ENCODE peak calls at places on chromosomes 2 and 18, in eight cellular contexts. B is Peyer's patch, K is body of pancreas, A is cardiac fibroblast, S is Panc1, E is coronary artery, J is AG04450, Q is left ventricle myocardium inferior. Y is an unnamed sample.

GRCh38 chr2:25951071-25951547 is 31.2 kb downstream of the KIF3C start:
- DNase-seq in B (peak; percentile 85), S (peak; percentile 65), A (peak; percentile 87), K (peak; percentile 89), E (no peak), J (peak; percentile 58), Q (peak; percentile 71), Y (peak; percentile 88)

GRCh38 chr2:29920130-29920577 is 1.2 kb downstream of the ALK start:
- DNase-seq in B (no peak), J (no peak), A (peak; percentile 28), S (no peak), K (peak; percentile 51), E (no peak), Q (peak; percentile 48), Y (peak; percentile 51)

GRCh38 chr2:54483426-54483825 is 27.3 kb downstream of the SPTBN1 start:
- DNase-seq in E (no peak), J (no peak), K (no peak), Q (no peak), B (no peak), S (no peak), A (no peak), Y (no peak)

GRCh38 chr2:190507135-190507534 is 27.4 kb downstream of the NEMP2 start:
- DNase-seq in A (no peak), E (no peak), B (no peak), K (no peak), J (no peak), Q (no peak), S (no peak), Y (peak; percentile 57)

GRCh38 chr2:182858671-182859070 is 7.8 kb downstream of the FRZB start:
- DNase-seq in Q (no peak), K (no peak), J (no peak), S (no peak), B (no peak), A (no peak), E (no peak), Y (no peak)

GRCh38 chr2:69138793-69139510 is 126.0 kb downstream of the ANTXR1 start:
- DNase-seq in Q (no peak), B (no peak), A (peak; percentile 83), J (peak; percentile 32), S (peak; percentile 69), E (no peak), K (peak; percentile 4), Y (peak; percentile 55)

GRCh38 chr2:96330407-96330806 is 5.2 kb upstream of the NCAPH start:
- DNase-seq in K (no peak), E (no peak), Q (no peak), S (no peak), B (no peak), J (peak; percentile 55), A (peak; percentile 86), Y (no peak)

GRCh38 chr18:57004366-57005121 is 142.3 kb upstream of the BOD1L2 start:
- DNase-seq in Q (no peak), B (no peak), A (peak; percentile 56), K (no peak), E (no peak), J (peak; percentile 3), S (peak; percentile 2), Y (no peak)

GRCh38 chr2:120708944-120709607 is 26.6 kb upstream of the GLI2 start:
- DNase-seq in S (no peak), Q (no peak), J (no peak), B (no peak), A (no peak), K (no peak), E (no peak), Y (no peak)

GRCh38 chr2:77721593-77721992 is 199.4 kb upstream of the LRRTM4 start:
- DNase-seq in S (no peak), B (no peak), K (no peak), Q (no peak), E (no peak), J (no peak), A (no peak), Y (no peak)

GRCh38 chr18:9201224-9201623 is 64.6 kb downstream of the ANKRD12 start:
- DNase-seq in E (no peak), J (no peak), B (no peak), S (no peak), Q (no peak), K (no peak), A (no peak), Y (no peak)

GRCh38 chr2:207863345-207863744 is 93.6 kb upstream of the FZD5 start:
- DNase-seq in E (no peak), B (no peak), Q (no peak), A (no peak), S (no peak), K (no peak), J (no peak), Y (no peak)

GRCh38 chr2:196480653-196481322 is 158.7 kb upstream of the CCDC150 start:
- DNase-seq in Q (no peak), E (no peak), A (no peak), B (no peak), K (no peak), S (no peak), J (no peak), Y (no peak)

GRCh38 chr2:69744456-69744855 is 2.5 kb downstream of the ANXA4 start:
- DNase-seq in B (no peak), A (no peak), J (no peak), K (no peak), E (no peak), Q (no peak), S (no peak), Y (no peak)

GRCh38 chr2:189580267-189580661 is 322 bp downstream of the SLC40A1 start:
- DNase-seq in E (no peak), Q (peak; percentile 31), S (no peak), A (no peak), J (no peak), K (peak; percentile 28), B (peak; percentile 56), Y (peak; percentile 50)

GRCh38 chr2:43074592-43075053 is 151.8 kb downstream of the ZFP36L2 start:
- DNase-seq in Q (no peak), E (no peak), S (no peak), K (no peak), B (peak; percentile 32), J (no peak), A (no peak), Y (no peak)

GRCh38 chr2:225041210-225041870 is 928 bp downstream of the DOCK10 start:
- DNase-seq in J (no peak), B (peak; percentile 72), K (peak; percentile 23), A (peak; percentile 57), Q (no peak), E (no peak), S (no peak), Y (peak; percentile 64)

GRCh38 chr18:37964885-37965571 is 399.4 kb upstream of the CELF4 start:
- DNase-seq in J (no peak), K (no peak), A (no peak), Q (no peak), B (no peak), E (no peak), S (no peak), Y (no peak)

GRCh38 chr2:230418341-230419016 is 2.5 kb downstream of the SP100 start:
- DNase-seq in E (no peak), J (no peak), Q (no peak), B (peak; percentile 60), K (peak; percentile 41), S (no peak), A (peak; percentile 51), Y (no peak)
- H3K4me3 ChIP-seq in E (peak overlapping the region; percentile 85), J (peak overlapping the region; percentile 81), Q (peak overlapping the region; percentile 68), B (peak overlapping the region; percentile 56), K (no peak overlapping the region), S (peak overlapping the region; percentile 53), A (peak overlapping the region; percentile 20), Y (no peak overlapping the region)

DNA sequence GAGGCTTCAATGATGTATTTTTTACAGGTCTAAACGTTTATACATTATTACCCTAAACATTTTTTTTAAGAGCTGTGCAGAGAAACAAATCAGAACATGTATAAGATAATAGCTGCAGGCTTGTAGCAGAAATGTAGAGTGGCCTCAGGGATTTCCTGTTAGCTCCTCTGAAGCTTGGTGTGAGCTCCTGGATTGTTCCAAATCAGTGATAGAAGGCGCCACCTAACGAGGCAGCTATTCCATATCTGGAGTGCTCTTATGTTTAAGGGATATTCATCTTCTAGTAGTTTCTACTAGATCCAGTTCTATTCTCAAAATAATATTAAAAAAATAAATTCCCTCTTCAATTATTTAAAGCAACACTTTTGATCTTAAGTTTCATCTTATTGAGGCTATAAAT is 93.1 kb downstream of the LRP1B start:
- DNase-seq in A (no peak), Q (no peak), K (no peak), S (no peak), B (no peak), J (no peak), E (no peak), Y (no peak)
- TF ChIP-seq CTCF in A (no peak), Q (no peak), K (no peak), S (peak; percentile 12), B (no peak), J (no peak), E (no peak), Y (no peak)

DNA sequence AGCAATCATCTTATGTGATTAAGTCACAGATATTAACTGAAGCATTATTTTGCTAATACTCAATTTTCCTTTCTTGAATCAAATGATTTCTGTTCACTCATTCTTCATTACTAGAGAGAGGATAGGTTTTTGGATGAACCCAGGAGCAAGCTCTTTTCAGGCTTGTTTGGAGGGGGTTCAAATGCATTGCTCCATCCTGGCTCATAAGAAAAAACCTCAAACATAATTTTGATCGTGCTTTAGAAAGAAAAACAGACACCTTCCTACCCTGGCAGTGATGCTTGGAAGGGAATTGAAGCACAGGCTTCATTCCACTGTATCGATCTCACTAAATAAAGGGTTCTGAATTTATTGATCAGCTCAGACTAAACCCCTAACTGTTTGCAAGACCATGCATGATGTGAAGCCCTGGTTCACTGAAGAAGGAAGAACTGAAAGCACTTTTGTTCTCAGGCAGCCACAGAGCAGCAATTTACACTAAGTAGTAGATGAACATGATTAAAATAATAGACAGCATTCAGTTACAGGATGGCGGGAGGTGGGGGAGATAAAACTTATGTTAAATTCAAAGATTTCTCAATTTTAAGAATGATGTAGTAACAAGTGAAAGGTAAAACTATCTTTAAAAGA is 53.4 kb downstream of the CDH2 start:
- DNase-seq in B (no peak), K (no peak), Q (no peak), E (no peak), J (no peak), A (peak; percentile 38), S (no peak), Y (no peak)
- H3K4me3 ChIP-seq in B (no peak overlapping the region), K (no peak overlapping the region), Q (peak overlapping the region; percentile 4), E (no peak overlapping the region), J (no peak overlapping the region), A (no peak overlapping the region), S (no peak overlapping the region), Y (no peak overlapping the region)

GRCh38 chr18:10365901-10366300 is 88.5 kb upstream of the APCDD1 start:
- DNase-seq in A (no peak), Q (no peak), E (no peak), S (no peak), B (no peak), J (no peak), K (no peak), Y (no peak)

GRCh38 chr18:10365021-10365420 is 89.4 kb upstream of the APCDD1 start:
- DNase-seq in A (no peak), E (no peak), S (no peak), B (no peak), J (no peak), K (no peak), Q (no peak), Y (no peak)

DNA sequence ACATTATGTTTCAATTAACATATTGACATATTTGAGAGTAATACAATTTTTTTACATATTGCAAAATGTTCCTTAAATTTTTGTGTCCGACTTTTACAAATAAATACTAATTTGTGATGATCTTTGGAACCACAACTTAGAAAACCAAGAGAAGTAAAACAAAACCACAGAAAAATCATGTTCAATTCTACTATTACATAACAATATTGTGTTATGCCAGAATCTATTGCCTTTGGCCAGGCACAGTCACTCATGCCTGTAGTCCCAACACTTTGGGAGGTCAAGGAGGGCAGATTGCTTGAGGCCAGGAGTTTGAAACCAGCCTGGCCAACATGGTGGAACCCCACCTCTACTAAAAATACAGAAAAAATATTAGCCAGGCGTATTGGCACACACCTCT is 92.8 kb upstream of the APCDD1 start:
- DNase-seq in Q (no peak), J (no peak), B (no peak), E (no peak), S (no peak), A (no peak), K (no peak), Y (no peak)
- TF ChIP-seq CTCF in Q (no peak), J (no peak), B (no peak), E (no peak), S (no peak), A (no peak), K (no peak), Y (no peak)

Y was measured in mucosa of descending colon.